ENCODE peak calls at places on chromosome 9, in seven cellular contexts. T is H1, B is suprapubic skin, U is HepG2, Q is stomach, F is ovary, I is SK-N-SH. Y is an unnamed sample. For H3K4me1, the result is how much of the 10 kb centered on the place peaks cover.

GRCh38 chr9:71647094-71647591 is 121.2 kb downstream of the CEMIP2 start:
- DNase-seq in U (no peak), B (no peak), Q (peak), T (no peak), I (no peak), F (peak), Y (peak)

GRCh38 chr9:114953917-114954316 is 23.5 kb upstream of the TNFSF8 start:
- DNase-seq in T (no peak), Q (no peak), F (no peak), U (no peak), I (no peak), B (no peak), Y (no peak)

GRCh38 chr9:89999534-90000370 is 394.9 kb downstream of the GADD45G start:
- DNase-seq in T (no peak), Q (peak), B (no peak), F (peak), U (peak), I (peak), Y (no peak)

GRCh38 chr9:93964685-93965084 is 9.5 kb upstream of the BARX1 start:
- DNase-seq in I (no peak), B (peak), U (no peak), F (no peak), T (no peak), Q (peak), Y (no peak)

GRCh38 chr9:83056180-83056579 is 6.8 kb downstream of the RASEF start:
- DNase-seq in I (no peak), B (no peak), U (no peak), F (no peak), T (no peak), Q (no peak), Y (no peak)

GRCh38 chr9:12708562-12709298 is 15.5 kb downstream of the TYRP1 start:
- DNase-seq in B (no peak), F (no peak), U (peak), I (no peak), T (no peak), Q (no peak), Y (no peak)

GRCh38 chr9:38058452-38059232 is 10.4 kb downstream of the SHB start:
- DNase-seq in T (no peak), Q (no peak), B (no peak), I (no peak), F (no peak), U (no peak), Y (no peak)

GRCh38 chr9:138025417-138025816 is 147.8 kb downstream of the CACNA1B start:
- DNase-seq in Q (peak), I (no peak), T (no peak), U (no peak), B (peak), F (no peak), Y (peak)

GRCh38 chr9:109907400-109907799 is 127.4 kb downstream of the PALM2AKAP2 start:
- DNase-seq in F (no peak), I (no peak), U (no peak), B (no peak), Q (no peak), T (no peak), Y (no peak)

GRCh38 chr9:105191508-105192118 is 52.8 kb upstream of the SLC44A1 start:
- DNase-seq in T (no peak), I (no peak), B (no peak), U (peak), Q (no peak), F (no peak), Y (no peak)

GRCh38 chr9:124010665-124011321 is 775 bp upstream of the LHX2 start:
- DNase-seq in B (no peak), F (no peak), I (peak), T (peak), Q (no peak), U (no peak), Y (no peak)

GRCh38 chr9:75378036-75378435 is 289.7 kb downstream of the OSTF1 start:
- DNase-seq in B (peak), F (peak), I (no peak), U (no peak), Q (no peak), T (no peak), Y (no peak)

GRCh38 chr9:131630206-131630831 is 85.0 kb downstream of the PRRT1B start:
- DNase-seq in U (no peak), Q (no peak), F (no peak), B (no peak), T (no peak), I (no peak), Y (no peak)

GRCh38 chr9:114906922-114907571 is 23.3 kb downstream of the TNFSF8 start:
- DNase-seq in B (no peak), I (peak), U (peak), F (no peak), Q (no peak), T (peak), Y (no peak)

GRCh38 chr9:111965566-111966019 is 69.0 kb downstream of the UGCG start:
- DNase-seq in F (no peak), I (no peak), U (peak), T (no peak), Q (no peak), B (no peak), Y (no peak)

GRCh38 chr9:21996438-21996837 is 1.8 kb downstream of the CDKN2B-AS1 start:
- DNase-seq in I (no peak), Q (no peak), U (no peak), F (no peak), B (no peak), T (no peak), Y (no peak)

GRCh38 chr9:122176916-122177315 is 17.2 kb downstream of the MORN5 start:
- DNase-seq in Q (no peak), B (peak), I (no peak), U (no peak), F (no peak), T (no peak), Y (no peak)

GRCh38 chr9:122179690-122180074 is 20.0 kb downstream of the MORN5 start:
- DNase-seq in B (no peak), I (no peak), F (no peak), U (peak), Q (no peak), T (no peak), Y (no peak)

GRCh38 chr9:122179054-122179689 is 19.5 kb downstream of the MORN5 start:
- DNase-seq in T (no peak), I (no peak), F (no peak), Q (no peak), B (no peak), U (no peak), Y (no peak)

GRCh38 chr9:122184551-122184950 is 24.8 kb downstream of the MORN5 start:
- DNase-seq in Q (no peak), B (no peak), U (no peak), I (no peak), F (no peak), T (no peak), Y (no peak)

DNA sequence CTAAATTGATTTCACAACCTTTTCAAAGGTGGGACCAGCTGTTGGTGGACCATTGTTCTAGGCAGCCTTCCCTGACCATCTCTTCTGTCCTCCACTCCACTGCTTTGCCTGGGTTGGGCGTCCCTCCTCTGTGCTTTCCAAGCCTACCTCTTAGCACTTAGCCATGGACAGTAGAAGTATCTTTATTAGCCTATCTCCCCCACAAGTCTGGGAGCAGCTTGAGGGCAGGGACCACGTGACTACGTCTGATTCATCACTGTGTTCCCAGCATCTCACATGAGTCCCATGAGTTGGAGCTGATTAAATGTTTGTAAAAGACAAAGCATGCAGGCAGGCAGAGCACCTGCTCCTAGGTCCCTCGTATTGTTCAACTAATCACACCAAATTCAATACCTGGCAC is 20.9 kb downstream of the MORN5 start:
- DNase-seq in T (no peak), I (no peak), U (peak), F (no peak), Q (no peak), B (no peak), Y (no peak)
- TF ChIP-seq EP300 in T (no peak), I (no peak), U (no peak), F (no peak), Q (no peak), B (no peak), Y (no peak)

GRCh38 chr9:127537014-127537413 is 75.1 kb upstream of the STXBP1 start:
- DNase-seq in Q (peak), I (no peak), B (no peak), U (no peak), T (no peak), F (no peak), Y (no peak)

GRCh38 chr9:127536499-127536898 is 75.6 kb upstream of the STXBP1 start:
- DNase-seq in F (no peak), Q (no peak), U (no peak), I (no peak), T (no peak), B (no peak), Y (no peak)

GRCh38 chr9:127534931-127535330 is 77.1 kb upstream of the STXBP1 start:
- DNase-seq in Q (no peak), T (no peak), B (no peak), I (no peak), F (no peak), U (no peak), Y (no peak)

GRCh38 chr9:127535396-127535795 is 76.7 kb upstream of the STXBP1 start:
- DNase-seq in T (no peak), I (no peak), Q (no peak), B (no peak), F (no peak), U (no peak), Y (no peak)

GRCh38 chr9:127535834-127536233 is 76.2 kb upstream of the STXBP1 start:
- DNase-seq in I (no peak), F (peak), Q (no peak), T (no peak), B (no peak), U (no peak), Y (no peak)
- H3K4me1 ChIP-seq in I (under half), F (under half), Q (half or more), T (under half), B (half or more), U (under half), Y (half or more)

DNA sequence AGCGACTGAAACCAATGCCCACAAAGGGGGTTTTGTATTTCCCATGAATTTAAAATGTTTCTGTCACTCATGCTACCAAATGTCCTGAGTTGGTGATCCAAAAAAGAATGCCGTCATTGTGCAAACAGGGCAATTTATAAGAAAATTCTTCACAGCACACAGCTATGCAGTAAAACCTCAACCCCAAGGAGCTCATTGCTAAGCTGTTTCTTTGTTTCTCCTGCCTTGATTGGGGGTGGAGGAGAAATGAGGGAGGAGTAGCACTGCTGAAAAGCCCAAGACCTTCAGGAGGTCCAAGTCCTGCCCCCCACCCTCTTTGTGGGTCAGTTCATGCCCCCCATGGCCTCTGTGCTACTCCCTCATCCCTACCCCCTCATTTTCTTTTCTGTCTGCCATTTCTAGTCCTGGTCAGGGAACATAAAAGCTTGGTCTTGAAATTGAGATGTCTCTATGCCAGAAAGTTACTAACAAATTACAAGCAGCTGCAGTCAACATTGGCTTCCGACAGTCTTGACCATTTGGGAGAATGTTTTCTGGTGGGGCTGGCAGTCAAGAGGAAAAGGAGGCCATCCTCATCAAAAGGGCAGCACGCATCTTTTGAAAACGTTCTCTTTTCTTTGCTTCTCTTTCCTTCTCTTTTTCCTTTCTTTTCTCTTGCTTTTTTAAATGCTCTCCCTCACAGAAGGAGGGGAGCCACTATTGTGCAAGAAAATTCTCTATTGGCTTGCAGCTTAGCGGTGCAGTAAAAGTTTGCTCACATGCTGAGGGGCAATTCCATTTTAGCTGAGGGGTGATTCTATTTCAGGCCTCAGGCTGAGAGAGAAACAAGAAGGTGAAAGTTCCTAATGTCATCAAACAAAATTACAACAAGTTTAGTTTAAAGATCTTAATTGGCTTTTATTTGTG is 133.4 kb downstream of the GCNT1 start:
- DNase-seq in T (no peak), I (no peak), B (no peak), U (no peak), Q (no peak), F (no peak), Y (no peak)
- H3K27ac ChIP-seq in T (peak), I (no peak), B (no peak), U (no peak), Q (peak), F (no peak), Y (no peak)

GRCh38 chr9:33151007-33151557 is 16.1 kb downstream of the B4GALT1 start:
- DNase-seq in F (peak), T (no peak), U (peak), Q (no peak), B (no peak), I (no peak), Y (no peak)
- TF ChIP-seq EP300 in F (no peak), T (no peak), U (no peak), Q (no peak), B (no peak), I (no peak), Y (no peak)

GRCh38 chr9:98132806-98133631 is 14.0 kb upstream of the TRIM14 start:
- DNase-seq in B (peak), I (no peak), U (no peak), Q (no peak), F (no peak), T (no peak), Y (no peak)

GRCh38 chr9:98129451-98129881 is 10.4 kb upstream of the TRIM14 start:
- DNase-seq in F (no peak), T (no peak), I (no peak), Q (no peak), B (no peak), U (no peak), Y (no peak)

GRCh38 chr9:98134702-98135557 is 15.9 kb upstream of the TRIM14 start:
- DNase-seq in I (no peak), F (no peak), Q (no peak), U (no peak), T (no peak), B (peak), Y (no peak)

GRCh38 chr9:98130576-98131228 is 11.7 kb upstream of the TRIM14 start:
- DNase-seq in U (no peak), T (no peak), F (no peak), I (no peak), B (peak), Q (no peak), Y (no peak)

GRCh38 chr9:98132158-98132557 is 13.1 kb upstream of the TRIM14 start:
- DNase-seq in B (peak), U (no peak), F (no peak), T (no peak), I (no peak), Q (no peak), Y (no peak)
- H3K4me1 ChIP-seq in B (under half), U (under half), F (under half), T (under half), I (under half), Q (under half), Y (under half)

GRCh38 chr9:130450344-130451003 is 5.7 kb downstream of the ASS1 start:
- DNase-seq in B (no peak), Q (peak), U (peak), I (no peak), F (no peak), T (no peak), Y (no peak)
- H3K27ac ChIP-seq in B (no peak), Q (peak), U (peak), I (peak), F (no peak), T (no peak), Y (peak)

DNA sequence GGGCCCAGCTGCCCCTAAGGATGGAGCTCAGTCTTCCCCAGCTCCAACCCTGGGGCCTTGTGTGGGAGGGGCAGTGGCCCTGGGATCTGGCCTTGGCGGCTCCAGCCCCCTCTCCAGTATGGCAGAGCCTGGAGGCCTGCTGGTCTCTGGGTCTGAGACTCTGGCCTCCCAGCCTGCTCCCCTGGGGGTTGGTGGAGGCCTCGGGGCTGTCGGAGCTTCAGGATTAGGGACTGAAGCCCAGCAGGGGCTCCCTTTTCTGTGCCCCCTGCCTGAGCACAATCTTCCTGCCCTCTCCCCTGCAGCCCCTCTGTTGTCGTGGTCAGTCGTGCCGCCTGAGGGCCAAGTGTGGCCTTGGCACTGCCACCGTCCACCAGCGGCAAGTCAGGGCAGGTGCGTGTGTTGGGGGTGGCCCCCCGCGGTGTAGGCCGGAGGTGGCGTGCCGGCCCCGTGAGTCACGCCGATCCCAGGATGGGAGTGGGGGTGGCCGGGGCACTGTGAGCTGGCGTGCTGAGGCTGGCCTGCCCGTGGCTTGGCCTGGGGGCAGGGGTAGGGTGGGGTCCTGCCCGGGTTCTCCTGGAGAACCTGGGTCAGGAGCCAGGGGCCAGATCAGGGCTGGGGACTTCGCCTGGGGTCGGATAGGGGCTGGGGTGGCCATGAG is 53.6 kb downstream of the RXRA start:
- DNase-seq in T (no peak), B (no peak), Q (no peak), I (no peak), U (no peak), F (no peak), Y (no peak)
- TF ChIP-seq EP300 in T (no peak), B (no peak), Q (no peak), I (no peak), U (no peak), F (no peak), Y (no peak)

GRCh38 chr9:79616971-79617370 is 45.2 kb downstream of the TLE4 start:
- DNase-seq in Q (no peak), U (no peak), I (no peak), T (no peak), F (peak), B (no peak), Y (no peak)
- H3K4me1 ChIP-seq in Q (under half), U (under half), I (under half), T (under half), F (under half), B (under half), Y (under half)

Y was measured in esophagus muscularis mucosa.